ENCODE peak calls at places on chromosomes 13 and 19, in four cellular contexts. S, Z, R and F are unnamed samples.

GRCh38 chr13:110361365-110361911 is 54.4 kb downstream of the COL4A2 start:
- DNase-seq in S (peak), Z (no peak), R (no peak), F (peak)

GRCh38 chr13:103514188-103514587 is 448.0 kb upstream of the SLC10A2 start:
- DNase-seq in S (no peak), Z (no peak), R (no peak), F (no peak)

GRCh38 chr19:1250374-1251232 is 2.2 kb downstream of the MIDN start:
- DNase-seq in S (peak), Z (peak), R (no peak), F (peak)

GRCh38 chr19:341386-342127 is 3.0 kb downstream of the MIER2 start:
- DNase-seq in S (peak), Z (no peak), R (no peak), F (no peak)

GRCh38 chr13:93882086-93882651 is 597.3 kb downstream of the DCT start:
- DNase-seq in S (no peak), Z (no peak), R (no peak), F (no peak)

GRCh38 chr13:32415019-32415418 is 12.9 kb downstream of the N4BP2L1 start:
- DNase-seq in S (peak), Z (peak), R (no peak), F (peak)

GRCh38 chr19:10503002-10503789 is at the start of gene KEAP1:
- DNase-seq in S (peak), Z (peak), R (peak), F (peak)

GRCh38 chr19:33898062-33898677 is 101.5 kb downstream of the KCTD15 start:
- DNase-seq in S (no peak), Z (no peak), R (no peak), F (no peak)

GRCh38 chr13:100673376-100673830 is 1.2 kb downstream of the TMTC4 start:
- DNase-seq in S (no peak), Z (no peak), R (no peak), F (no peak)

GRCh38 chr13:30027569-30028455 is 177.4 kb upstream of the UBL3 start:
- DNase-seq in S (peak), Z (no peak), R (no peak), F (peak)

GRCh38 chr19:13842294-13843103 is 34.4 kb upstream of the NANOS3 start:
- DNase-seq in S (peak), Z (peak), R (no peak), F (peak)

GRCh38 chr13:95745289-95745688 is 68.3 kb downstream of the DNAJC3 start:
- DNase-seq in S (no peak), Z (no peak), R (no peak), F (no peak)

GRCh38 chr19:56348289-56348877 is 33.7 kb upstream of the ZSCAN5A start:
- DNase-seq in S (peak), Z (peak), R (no peak), F (peak)